ENCODE peak calls at places on chromosomes 12 and 14, in ten cellular contexts. C, F, D, Q, M, B, S, L, T and I are unnamed samples.

GRCh38 chr12:130557876-130558770 is 158.0 kb downstream of the RIMBP2 start:
- DNase-seq in D (no peak), T (no peak), M (no peak), C (peak; percentile 84), L (no peak), F (no peak), Q (no peak), B (no peak), S (no peak), I (no peak)

GRCh38 chr12:89992668-89993401 is 284.2 kb upstream of the ATP2B1 start:
- DNase-seq in T (no peak), B (no peak), F (no peak), M (no peak), C (no peak), Q (no peak), D (no peak), L (no peak), S (no peak), I (no peak)

GRCh38 chr12:116880213-116880816 is 926 bp downstream of the HRK start:
- DNase-seq in B (no peak), S (no peak), L (no peak), T (no peak), D (peak; percentile 20), M (no peak), C (no peak), F (no peak), Q (peak; percentile 29), I (no peak)

GRCh38 chr14:105275267-105275946 is 25.4 kb downstream of the BRF1 start:
- DNase-seq in Q (peak; percentile 66), D (no peak), T (no peak), L (no peak), C (no peak), M (no peak), B (no peak), S (no peak), F (no peak), I (no peak)

GRCh38 chr12:9673404-9674225 is 4.1 kb downstream of the CLEC2D start:
- DNase-seq in M (peak; percentile 67), F (peak; percentile 55), T (peak; percentile 70), L (no peak), D (peak; percentile 83), C (peak; percentile 42), S (no peak), Q (peak; percentile 92), B (peak; percentile 54), I (peak; percentile 91)

GRCh38 chr14:53384536-53384935 is 231.4 kb upstream of the DDHD1 start:
- DNase-seq in Q (no peak), T (no peak), B (no peak), C (no peak), S (no peak), L (no peak), F (no peak), D (no peak), M (no peak), I (no peak)

GRCh38 chr14:96501383-96501745 is 818 bp upstream of the PAPOLA start:
- DNase-seq in Q (no peak), C (no peak), L (no peak), M (peak; percentile 10), D (no peak), S (no peak), B (no peak), T (no peak), F (no peak), I (no peak)

GRCh38 chr12:117277875-117278274 is 83.6 kb downstream of the NOS1 start:
- DNase-seq in M (no peak), S (no peak), Q (no peak), B (no peak), L (no peak), C (no peak), D (no peak), T (no peak), F (no peak), I (no peak)

GRCh38 chr14:49769171-49769570 is 1.2 kb downstream of the KLHDC2 start:
- DNase-seq in S (no peak), T (no peak), M (no peak), L (no peak), F (no peak), Q (peak; percentile 58), C (peak; percentile 40), B (no peak), D (no peak), I (no peak)

GRCh38 chr12:23767834-23768233 is 181.6 kb downstream of the SOX5 start:
- DNase-seq in T (no peak), F (no peak), M (no peak), S (no peak), C (no peak), D (no peak), B (no peak), Q (no peak), L (no peak), I (no peak)

GRCh38 chr14:54219281-54220121 is 177.3 kb upstream of the CDKN3 start:
- DNase-seq in F (no peak), D (no peak), M (no peak), Q (no peak), L (no peak), S (no peak), T (no peak), B (no peak), C (no peak), I (no peak)

GRCh38 chr12:106760184-106760531 is 14.3 kb upstream of the RIC8B start:
- DNase-seq in D (no peak), Q (no peak), F (no peak), T (no peak), B (no peak), M (peak; percentile 47), L (no peak), C (peak; percentile 31), S (no peak), I (no peak)
- H3K4me3 ChIP-seq in D (no peak overlapping the region), Q (no peak overlapping the region), F (peak overlapping the region; percentile 39), T (no peak overlapping the region), B (no peak overlapping the region), M (peak overlapping the region; percentile 8), L (no peak overlapping the region), C (no peak overlapping the region), S (no peak overlapping the region), I (no peak overlapping the region)

GRCh38 chr12:124809878-124810277 is 53.8 kb downstream of the SCARB1 start:
- DNase-seq in Q (peak; percentile 15), F (no peak), D (no peak), B (no peak), C (no peak), S (no peak), T (no peak), L (no peak), M (no peak), I (peak; percentile 87)
- H3K36me3 ChIP-seq in Q (peaks cover 1% of the 10 kb centered on the region), F (no peaks in the 10 kb centered on the region), D (no peaks in the 10 kb centered on the region), B (peaks cover 52% of the 10 kb centered on the region), C (peaks cover 5% of the 10 kb centered on the region), S (no peaks in the 10 kb centered on the region), T (peaks cover 4% of the 10 kb centered on the region), L (peaks cover 3% of the 10 kb centered on the region), M (no peaks in the 10 kb centered on the region), I (peaks cover 5% of the 10 kb centered on the region)

GRCh38 chr12:34371050-34371449 is 348.8 kb downstream of the ALG10 start:
- DNase-seq in B (no peak), D (no peak), C (no peak), S (no peak), M (no peak), T (no peak), L (no peak), Q (no peak), F (no peak), I (no peak)

GRCh38 chr12:34373926-34374325 is 351.6 kb downstream of the ALG10 start:
- DNase-seq in S (no peak), C (no peak), F (no peak), D (no peak), Q (no peak), L (no peak), M (no peak), B (no peak), T (no peak), I (no peak)

GRCh38 chr12:34376133-34376799 is 354.0 kb downstream of the ALG10 start:
- DNase-seq in M (no peak), C (no peak), Q (no peak), L (no peak), B (no peak), S (no peak), F (no peak), D (no peak), T (no peak), I (no peak)

GRCh38 chr12:34368079-34368478 is 345.8 kb downstream of the ALG10 start:
- DNase-seq in M (no peak), Q (no peak), T (no peak), S (no peak), D (no peak), F (no peak), B (no peak), L (no peak), C (no peak), I (no peak)

DNA sequence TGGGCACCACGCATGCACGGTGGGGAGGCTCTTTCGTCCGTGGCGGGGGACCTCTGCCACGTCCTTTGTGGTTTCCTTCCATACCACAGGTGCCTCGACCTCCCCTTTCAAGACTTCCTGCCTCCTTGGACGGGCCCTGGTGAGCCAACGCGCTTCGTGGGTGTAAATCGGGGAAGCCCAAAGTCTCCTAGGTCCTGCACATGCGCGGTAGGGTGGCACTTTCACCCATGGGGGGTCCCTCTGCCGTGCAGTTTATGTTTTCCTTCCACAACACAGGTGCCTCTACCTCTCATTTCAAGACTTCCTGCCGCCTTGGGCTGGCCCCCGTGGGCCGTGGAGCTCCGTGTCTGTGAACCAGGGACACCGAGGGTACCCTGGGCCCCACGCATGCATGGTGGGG is 349.7 kb downstream of the ALG10 start:
- DNase-seq in F (no peak), C (no peak), T (no peak), B (no peak), M (no peak), S (no peak), Q (no peak), D (no peak), L (no peak), I (no peak)
- H3K9me3 ChIP-seq in F (no peaks in the 10 kb centered on the region), C (peaks cover 45% of the 10 kb centered on the region), T (peaks cover 52% of the 10 kb centered on the region), B (no peaks in the 10 kb centered on the region), M (peaks cover 98% of the 10 kb centered on the region), S (peaks cover 100% of the 10 kb centered on the region), Q (no peaks in the 10 kb centered on the region), D (peaks cover 100% of the 10 kb centered on the region), L (peaks cover 88% of the 10 kb centered on the region), I (no peaks in the 10 kb centered on the region)

GRCh38 chr14:72700338-72701231 is 193.3 kb downstream of the DPF3 start:
- DNase-seq in B (no peak), S (no peak), M (no peak), C (no peak), Q (no peak), D (no peak), T (no peak), F (no peak), L (no peak), I (peak; percentile 40)

GRCh38 chr14:72701610-72702009 is 192.3 kb downstream of the DPF3 start:
- DNase-seq in L (no peak), F (no peak), M (no peak), D (no peak), Q (no peak), T (peak; percentile 24), C (no peak), S (no peak), B (no peak), I (peak; percentile 41)

GRCh38 chr14:72699433-72699832 is 194.5 kb downstream of the DPF3 start:
- DNase-seq in D (no peak), F (no peak), C (no peak), S (no peak), B (no peak), Q (no peak), L (no peak), T (no peak), M (no peak), I (no peak)

GRCh38 chr14:72701232-72701555 is 192.7 kb downstream of the DPF3 start:
- DNase-seq in T (no peak), B (no peak), Q (no peak), D (no peak), L (no peak), S (no peak), F (no peak), M (no peak), C (no peak), I (no peak)

GRCh38 chr14:72699852-72700257 is 194.0 kb downstream of the DPF3 start:
- DNase-seq in T (no peak), D (no peak), F (no peak), L (no peak), Q (peak; percentile 96), M (no peak), C (no peak), B (no peak), S (no peak), I (peak; percentile 79)
- H3K4me3 ChIP-seq in T (no peak overlapping the region), D (no peak overlapping the region), F (no peak overlapping the region), L (no peak overlapping the region), Q (no peak overlapping the region), M (no peak overlapping the region), C (no peak overlapping the region), B (no peak overlapping the region), S (no peak overlapping the region), I (no peak overlapping the region)